ENCODE peak calls at places on chromosomes 4 and X, in four cellular contexts. D, Q, S and Y are unnamed samples.

GRCh38 chr4:105992641-105993305 is 97.5 kb downstream of the NPNT start:
- DNase-seq in D (no peak), Q (no peak), S (no peak), Y (no peak)

GRCh38 chrX:57951666-57952319 is 41.5 kb upstream of the ZXDA start:
- DNase-seq in D (no peak), Q (no peak), S (no peak), Y (no peak)

GRCh38 chr4:83393908-83394307 is 59.3 kb upstream of the HPSE start:
- DNase-seq in D (no peak), Q (no peak), S (no peak), Y (no peak)

GRCh38 chrX:2342878-2343277 is 157.9 kb downstream of the DHRSX start:
- DNase-seq in D (no peak), Q (peak), S (no peak), Y (no peak)

GRCh38 chrX:48645669-48646068 is 37.9 kb upstream of the WAS start:
- DNase-seq in D (no peak), Q (no peak), S (no peak), Y (no peak)

GRCh38 chr4:142150483-142150882 is 514.1 kb downstream of the IL15 start:
- DNase-seq in D (no peak), Q (no peak), S (no peak), Y (no peak)

GRCh38 chr4:147110473-147110872 is 164.8 kb upstream of the TTC29 start:
- DNase-seq in D (no peak), Q (no peak), S (no peak), Y (no peak)

GRCh38 chrX:114344756-114345155 is 239.1 kb upstream of the HTR2C start:
- DNase-seq in D (no peak), Q (peak), S (no peak), Y (peak)

GRCh38 chrX:119041175-119041574 is 31.6 kb upstream of the CT47C1 start:
- DNase-seq in D (no peak), Q (peak), S (no peak), Y (peak)

GRCh38 chrX:69137371-69137881 is 27.8 kb downstream of the PJA1 start:
- DNase-seq in D (peak), Q (peak), S (no peak), Y (peak)

GRCh38 chr4:136369073-136369472 is 1163.2 kb downstream of the PCDH18 start:
- DNase-seq in D (no peak), Q (peak), S (no peak), Y (no peak)

GRCh38 chr4:72715299-72715698 is 146.3 kb upstream of the ADAMTS3 start:
- DNase-seq in D (no peak), Q (no peak), S (no peak), Y (no peak)

GRCh38 chr4:147899512-147899911 is 167.6 kb downstream of the ARHGAP10 start:
- DNase-seq in D (no peak), Q (peak), S (no peak), Y (no peak)

GRCh38 chr4:1053080-1053661 is 41.7 kb downstream of the FGFRL1 start:
- DNase-seq in D (peak), Q (peak), S (no peak), Y (no peak)

GRCh38 chrX:16970977-16971376 is 24.5 kb downstream of the REPS2 start:
- DNase-seq in D (no peak), Q (peak), S (no peak), Y (no peak)

GRCh38 chr4:189807031-189807430 is 133.6 kb upstream of the FRG1 start:
- DNase-seq in D (no peak), Q (no peak), S (no peak), Y (no peak)

GRCh38 chr4:15882675-15883086 is 55.9 kb downstream of the FGFBP1 start:
- DNase-seq in D (peak), Q (peak), S (peak), Y (peak)

GRCh38 chr4:101670370-101670769 is 120.2 kb upstream of the BANK1 start:
- DNase-seq in D (no peak), Q (no peak), S (no peak), Y (no peak)

GRCh38 chr4:150069361-150069760 is 8.9 kb upstream of the DCLK2 start:
- DNase-seq in D (no peak), Q (no peak), S (no peak), Y (no peak)

GRCh38 chr4:140372607-140373327 is 679 bp upstream of the SCOC start:
- DNase-seq in D (no peak), Q (peak), S (no peak), Y (no peak)

GRCh38 chrX:107506596-107507031 is 57.2 kb downstream of the FRMPD3 start:
- DNase-seq in D (no peak), Q (no peak), S (no peak), Y (peak)

GRCh38 chrX:20527041-20527440 is 260.3 kb upstream of the RPS6KA3 start:
- DNase-seq in D (no peak), Q (no peak), S (no peak), Y (no peak)

GRCh38 chr4:52664479-52664878 is 5.4 kb upstream of the USP46 start:
- DNase-seq in D (no peak), Q (no peak), S (no peak), Y (no peak)

GRCh38 chrX:35380808-35381700 is 417.1 kb upstream of the MAGEB16 start:
- DNase-seq in D (no peak), Q (peak), S (no peak), Y (peak)

GRCh38 chr4:6420036-6420435 is 52.4 kb downstream of the PPP2R2C start:
- DNase-seq in D (no peak), Q (no peak), S (no peak), Y (no peak)

GRCh38 chr4:142408003-142408441 is 438.1 kb downstream of the INPP4B start:
- DNase-seq in D (no peak), Q (no peak), S (no peak), Y (peak)

GRCh38 chr4:99687120-99687519 is 29.5 kb upstream of the C4orf54 start:
- DNase-seq in D (no peak), Q (no peak), S (no peak), Y (no peak)

GRCh38 chr4:126018274-126018673 is 703.5 kb downstream of the FAT4 start:
- DNase-seq in D (no peak), Q (no peak), S (no peak), Y (no peak)

GRCh38 chr4:16686195-16686594 is 212.2 kb downstream of the LDB2 start:
- DNase-seq in D (no peak), Q (peak), S (no peak), Y (no peak)

DNA sequence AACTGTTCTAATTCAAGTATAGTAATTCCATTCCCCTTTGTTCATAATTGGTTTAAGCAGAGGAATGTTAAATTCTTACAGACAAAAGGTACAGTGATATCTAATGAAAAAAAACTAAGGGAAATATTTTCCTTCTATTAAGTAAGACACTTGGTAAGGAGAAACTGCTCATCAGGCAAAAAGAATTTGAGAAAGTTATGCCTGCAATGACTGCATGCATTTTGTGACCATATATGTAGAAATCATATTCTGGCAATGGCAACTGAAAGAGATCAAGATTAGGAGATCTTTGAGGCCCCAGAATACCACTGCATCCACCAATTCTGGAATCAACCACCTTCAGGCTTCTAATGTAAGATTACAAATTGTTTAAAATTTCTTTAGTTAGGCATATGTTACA is 364.8 kb downstream of the PCDH10 start:
- DNase-seq in D (no peak), Q (no peak), S (no peak), Y (no peak)
- H3K18ac ChIP-seq in D (no peak), Q (no peak), S (no peak), Y (no peak)

GRCh38 chr4:18291313-18291712 is 269.8 kb upstream of the LCORL start:
- DNase-seq in D (no peak), Q (no peak), S (no peak), Y (peak)
- H4K5ac ChIP-seq in D (no peak), Q (no peak), S (no peak), Y (no peak)

DNA sequence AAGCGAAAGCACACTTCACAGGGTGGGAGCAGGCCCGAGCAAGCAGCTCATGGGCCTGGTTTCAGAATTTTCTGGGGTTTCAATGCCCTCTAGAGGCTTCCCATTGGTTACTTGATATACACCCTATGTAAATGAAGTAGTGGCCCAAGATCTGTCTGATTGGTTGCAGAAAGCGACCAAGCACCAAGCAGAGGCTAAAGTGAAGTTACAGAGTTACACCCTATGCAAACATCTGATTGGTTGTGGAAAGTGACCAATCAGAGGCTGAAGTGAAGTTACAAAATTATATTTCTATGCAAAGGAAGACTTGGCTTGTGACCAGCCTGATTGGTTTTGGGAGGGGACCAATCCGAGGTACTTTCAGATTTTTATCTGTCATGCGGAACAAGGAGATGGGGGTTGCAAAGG is 8.2 kb downstream of the FHIP1A start:
- DNase-seq in D (no peak), Q (no peak), S (no peak), Y (peak)
- H2BK5ac ChIP-seq in D (no peak), Q (no peak), S (no peak), Y (no peak)

GRCh38 chr4:185144601-185145240 is 1.7 kb downstream of the SLC25A4 start:
- DNase-seq in D (no peak), Q (no peak), S (no peak), Y (no peak)

GRCh38 chr4:185141777-185142176 is 1.3 kb upstream of the SLC25A4 start:
- DNase-seq in D (no peak), Q (no peak), S (no peak), Y (no peak)

GRCh38 chr4:185143596-185143969 is 517 bp downstream of the SLC25A4 start:
- DNase-seq in D (no peak), Q (peak), S (no peak), Y (no peak)

GRCh38 chr4:185142563-185142910 is 529 bp upstream of the SLC25A4 start:
- DNase-seq in D (no peak), Q (no peak), S (no peak), Y (no peak)

GRCh38 chr4:185142911-185143595 is at the start of gene SLC25A4:
- DNase-seq in D (peak), Q (peak), S (no peak), Y (peak)
- H3K18ac ChIP-seq in D (peak), Q (no peak), S (peak), Y (peak)